ENCODE peak calls at places on chromosomes 12 and 14, in eight cellular contexts. O, C, H, X, D, I, P and N are unnamed samples.

GRCh38 chr14:68195126-68195525 is 375.5 kb downstream of the RAD51B start:
- DNase-seq in O (peak; percentile 37), C (no peak), H (no peak), X (no peak), D (no peak), I (no peak), P (no peak), N (no peak)

GRCh38 chr14:87810711-87811110 is 182.3 kb downstream of the GALC start:
- DNase-seq in O (no peak), C (no peak), H (no peak), X (no peak), D (peak; percentile 22), I (no peak), P (no peak), N (no peak)

GRCh38 chr12:57240069-57240921 is 10.7 kb downstream of the STAC3 start:
- DNase-seq in O (peak; percentile 85), C (peak; percentile 47), H (no peak), X (peak; percentile 75), D (peak; percentile 59), I (peak; percentile 50), P (peak; percentile 69), N (no peak)

GRCh38 chr14:20855652-20856291 is 35.4 kb upstream of the RNASE3 start:
- DNase-seq in O (peak; percentile 89), C (peak; percentile 45), H (peak; percentile 21), X (no peak), D (peak; percentile 42), I (peak; percentile 85), P (peak; percentile 70), N (peak; percentile 22)

GRCh38 chr12:111812881-111813741 is 28.9 kb upstream of the MAPKAPK5 start:
- DNase-seq in O (peak; percentile 92), C (peak; percentile 83), H (peak; percentile 44), X (peak; percentile 85), D (peak; percentile 75), I (peak; percentile 92), P (peak; percentile 82), N (peak; percentile 78)

GRCh38 chr12:89864419-89864818 is 155.8 kb upstream of the ATP2B1 start:
- DNase-seq in O (no peak), C (no peak), H (no peak), X (no peak), D (no peak), I (no peak), P (no peak), N (no peak)

GRCh38 chr12:96907681-96908163 is 665 bp downstream of the NEDD1 start:
- DNase-seq in O (peak; percentile 33), C (no peak), H (no peak), X (no peak), D (peak; percentile 18), I (peak; percentile 29), P (no peak), N (no peak)

GRCh38 chr12:27449011-27449410 is 2.5 kb downstream of the SMCO2 start:
- DNase-seq in O (no peak), C (no peak), H (no peak), X (no peak), D (no peak), I (no peak), P (no peak), N (no peak)

GRCh38 chr14:54674342-54674741 is 107.4 kb downstream of the SAMD4A start:
- DNase-seq in O (no peak), C (no peak), H (no peak), X (no peak), D (no peak), I (no peak), P (no peak), N (no peak)

GRCh38 chr12:127723236-127723635 is 543.7 kb upstream of the TMEM132C start:
- DNase-seq in O (peak; percentile 32), C (no peak), H (no peak), X (no peak), D (no peak), I (no peak), P (no peak), N (no peak)

GRCh38 chr14:80491562-80492139 is 280.3 kb upstream of the DIO2 start:
- DNase-seq in O (no peak), C (no peak), H (no peak), X (no peak), D (no peak), I (no peak), P (no peak), N (no peak)

GRCh38 chr12:2125651-2126050 is 72.9 kb downstream of the CACNA1C start:
- DNase-seq in O (no peak), C (no peak), H (no peak), X (peak; percentile 21), D (no peak), I (no peak), P (no peak), N (no peak)

GRCh38 chr12:23889069-23889440 is 60.4 kb downstream of the SOX5 start:
- DNase-seq in O (no peak), C (no peak), H (no peak), X (no peak), D (no peak), I (no peak), P (no peak), N (no peak)

GRCh38 chr12:71442567-71442931 is 3.0 kb downstream of the LGR5 start:
- DNase-seq in O (no peak), C (no peak), H (no peak), X (no peak), D (no peak), I (no peak), P (no peak), N (no peak)

GRCh38 chr12:57235012-57235727 is 5.7 kb downstream of the SHMT2 start:
- DNase-seq in O (peak; percentile 36), C (no peak), H (no peak), X (peak; percentile 98), D (peak; percentile 79), I (peak; percentile 82), P (peak; percentile 45), N (no peak)

GRCh38 chr14:100469632-100470522 is 117.3 kb downstream of the BEGAIN start:
- DNase-seq in O (no peak), C (no peak), H (no peak), X (no peak), D (no peak), I (no peak), P (no peak), N (no peak)

GRCh38 chr14:90062852-90063539 is 1.2 kb downstream of the KCNK13 start:
- DNase-seq in O (no peak), C (no peak), H (no peak), X (no peak), D (no peak), I (no peak), P (no peak), N (no peak)

GRCh38 chr14:40204441-40205175 is 772.4 kb upstream of the FBXO33 start:
- DNase-seq in O (no peak), C (no peak), H (no peak), X (no peak), D (no peak), I (no peak), P (no peak), N (no peak)

GRCh38 chr12:57605308-57606015 is 838 bp downstream of the DTX3 start:
- DNase-seq in O (no peak), C (no peak), H (no peak), X (no peak), D (no peak), I (no peak), P (no peak), N (no peak)

GRCh38 chr12:52522346-52523011 is 2.3 kb upstream of the KRT5 start:
- DNase-seq in O (no peak), C (peak; percentile 76), H (no peak), X (no peak), D (no peak), I (peak; percentile 49), P (no peak), N (no peak)

GRCh38 chr14:58640959-58641358 is 3.2 kb downstream of the DACT1 start:
- DNase-seq in O (no peak), C (no peak), H (no peak), X (no peak), D (no peak), I (no peak), P (no peak), N (no peak)
- H3K4me3 ChIP-seq in O (no peak overlapping the region), C (no peak overlapping the region), H (no peak overlapping the region), X (no peak overlapping the region), D (no peak overlapping the region), I (peak overlapping the region; percentile 86), P (no peak overlapping the region), N (no peak overlapping the region)

DNA sequence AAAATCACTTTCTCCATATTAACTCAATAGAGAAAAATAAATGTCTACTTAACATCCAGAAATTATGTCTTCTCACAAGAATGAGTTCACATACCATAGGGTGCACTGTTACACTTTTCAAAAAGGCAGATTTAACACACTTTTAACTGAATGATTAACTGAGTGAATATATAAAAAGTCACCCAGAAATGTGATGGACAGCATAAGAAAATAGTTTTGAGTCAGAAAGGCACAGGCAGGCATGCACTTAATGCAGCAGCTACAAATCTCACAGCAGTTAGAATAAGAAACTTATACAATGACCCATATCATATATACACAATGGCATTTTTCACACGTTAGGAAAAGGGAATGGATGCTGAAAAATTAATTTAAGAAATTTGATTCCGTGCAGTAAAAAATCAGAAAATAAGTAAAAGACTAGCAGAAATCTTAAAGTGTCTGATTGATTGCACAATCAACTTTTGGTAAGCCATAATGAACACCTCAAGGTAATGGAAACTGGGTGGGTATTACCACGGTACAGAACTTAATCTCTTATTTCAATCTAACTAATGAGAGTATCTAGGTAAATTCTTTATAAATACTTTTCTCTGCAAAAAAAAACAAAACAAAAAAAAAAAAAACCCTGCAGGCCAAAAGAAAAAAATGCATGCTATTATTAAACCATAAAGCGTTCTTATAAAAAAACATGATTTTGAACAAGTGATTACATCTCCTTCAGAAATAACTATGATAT is 3.5 kb downstream of the MED13L start:
- DNase-seq in O (no peak), C (no peak), H (no peak), X (no peak), D (no peak), I (no peak), P (no peak), N (no peak)
- TF ChIP-seq CTCF in O (no peak), C (no peak), H (no peak), X (no peak), D (no peak), I (no peak), P (no peak), N (no peak)

DNA sequence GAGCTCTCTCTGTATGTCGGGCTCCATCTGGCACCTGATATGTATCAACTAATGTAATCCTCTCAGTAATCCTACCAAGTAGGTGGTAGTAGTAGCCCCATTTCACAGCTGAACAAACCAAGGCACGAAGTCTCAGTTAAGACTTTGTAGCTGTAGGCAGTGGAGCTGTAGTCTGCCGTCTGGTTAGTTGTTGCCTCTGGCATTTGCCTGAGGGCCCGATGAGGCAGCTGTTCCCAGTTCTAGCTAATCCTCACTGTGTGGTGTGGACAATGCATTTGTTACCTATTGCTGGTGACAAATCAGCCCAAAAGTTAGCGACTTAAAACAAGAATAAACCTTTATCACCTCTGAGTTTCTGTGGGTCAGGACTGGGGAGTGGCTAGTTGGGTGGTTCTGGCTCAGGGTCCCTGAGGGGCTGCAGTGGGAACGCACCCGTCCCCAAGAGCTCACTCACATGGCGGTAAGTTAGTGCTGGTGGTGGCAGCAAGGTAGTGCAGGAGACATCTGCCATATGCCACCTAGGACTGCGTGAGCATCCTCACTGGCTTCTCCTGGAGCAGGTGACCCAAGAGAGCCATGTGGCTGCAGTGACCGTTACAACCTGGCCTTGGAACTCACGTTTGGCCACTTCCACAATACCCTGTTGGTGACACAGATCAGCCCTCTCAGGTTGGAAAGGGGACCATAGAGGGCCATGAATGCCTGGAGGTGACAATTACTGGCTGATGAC is 5.6 kb downstream of the AACS start:
- DNase-seq in O (no peak), C (no peak), H (no peak), X (no peak), D (no peak), I (no peak), P (no peak), N (no peak)
- H3K4me3 ChIP-seq in O (no peak overlapping the region), C (no peak overlapping the region), H (no peak overlapping the region), X (no peak overlapping the region), D (no peak overlapping the region), I (no peak overlapping the region), P (no peak overlapping the region), N (no peak overlapping the region)

GRCh38 chr14:45610303-45610702 is 357.3 kb upstream of the MIS18BP1 start:
- DNase-seq in O (peak; percentile 47), C (no peak), H (no peak), X (no peak), D (no peak), I (no peak), P (no peak), N (no peak)
- TF ChIP-seq CTCF in O (peak; percentile 67), C (no peak), H (peak; percentile 7), X (no peak), D (peak; percentile 28), I (no peak), P (peak; percentile 26), N (peak; percentile 18)